ENCODE peak calls at places on chromosome 14, in six cellular contexts. A, S, L, G, P and U are unnamed samples.

GRCh38 chr14:96902004-96902403 is 104.8 kb downstream of the VRK1 start:
- DNase-seq in G (no peak), A (no peak), L (no peak), P (no peak), S (no peak), U (no peak)

GRCh38 chr14:99256483-99256874 is 15.5 kb downstream of the BCL11B start:
- DNase-seq in L (no peak), A (no peak), S (no peak), G (no peak), P (no peak), U (no peak)

GRCh38 chr14:87461704-87462103 is 531.3 kb downstream of the GALC start:
- DNase-seq in L (no peak), A (no peak), S (no peak), G (no peak), P (no peak), U (no peak)

GRCh38 chr14:69049675-69050074 is 70.6 kb upstream of the ACTN1 start:
- DNase-seq in S (no peak), P (no peak), A (peak), L (no peak), G (peak), U (no peak)

GRCh38 chr14:79465651-79466050 is 745.7 kb downstream of the DIO2 start:
- DNase-seq in G (no peak), L (no peak), A (no peak), P (no peak), S (no peak), U (no peak)

GRCh38 chr14:95519699-95520098 is 3.2 kb upstream of the SYNE3 start:
- DNase-seq in P (peak), G (no peak), L (no peak), S (no peak), A (peak), U (no peak)

GRCh38 chr14:46574236-46574970 is 77.2 kb downstream of the RPL10L start:
- DNase-seq in L (no peak), S (no peak), A (no peak), P (no peak), G (no peak), U (no peak)

GRCh38 chr14:70785556-70785955 is 23.8 kb downstream of the MAP3K9 start:
- DNase-seq in A (no peak), G (no peak), S (no peak), P (no peak), L (no peak), U (no peak)

GRCh38 chr14:67387195-67387594 is 24.8 kb downstream of the PLEK2 start:
- DNase-seq in L (no peak), G (no peak), A (no peak), S (no peak), P (no peak), U (no peak)

GRCh38 chr14:100577321-100577985 is 9.8 kb downstream of the BEGAIN start:
- DNase-seq in G (no peak), A (no peak), L (no peak), S (peak), P (peak), U (no peak)

GRCh38 chr14:99189201-99189801 is 82.7 kb downstream of the BCL11B start:
- DNase-seq in A (no peak), P (no peak), L (peak), G (no peak), S (no peak), U (no peak)

GRCh38 chr14:33839193-33840076 is 111.4 kb downstream of the EGLN3 start:
- DNase-seq in G (no peak), P (no peak), A (peak), L (no peak), S (peak), U (peak)

GRCh38 chr14:47365248-47365647 is 310.2 kb downstream of the MDGA2 start:
- DNase-seq in A (no peak), L (no peak), P (no peak), G (no peak), S (no peak), U (no peak)

GRCh38 chr14:80636071-80636470 is 305.5 kb downstream of the CEP128 start:
- DNase-seq in P (no peak), A (peak), G (no peak), L (no peak), S (no peak), U (no peak)

GRCh38 chr14:38202444-38203191 is 5.1 kb upstream of the SSTR1 start:
- DNase-seq in L (no peak), S (no peak), G (no peak), P (no peak), A (no peak), U (no peak)

GRCh38 chr14:77023001-77023996 is 5.2 kb downstream of the IRF2BPL start:
- DNase-seq in P (no peak), G (no peak), A (peak), S (peak), L (no peak), U (no peak)

GRCh38 chr14:70808402-70809237 is 693 bp downstream of the MAP3K9 start:
- DNase-seq in L (peak), S (peak), G (no peak), A (no peak), P (peak), U (peak)

GRCh38 chr14:106691601-106692291 is 1165.4 kb downstream of the TMEM121 start:
- DNase-seq in A (no peak), L (no peak), S (no peak), P (peak), G (no peak), U (peak)

GRCh38 chr14:22002860-22003284 is 329.3 kb upstream of the OR4E1 start:
- DNase-seq in S (no peak), A (no peak), L (no peak), G (no peak), P (no peak), U (no peak)

GRCh38 chr14:94612174-94612573 is at the start of gene SERPINA3:
- DNase-seq in S (peak), A (peak), G (no peak), P (no peak), L (no peak), U (no peak)

DNA sequence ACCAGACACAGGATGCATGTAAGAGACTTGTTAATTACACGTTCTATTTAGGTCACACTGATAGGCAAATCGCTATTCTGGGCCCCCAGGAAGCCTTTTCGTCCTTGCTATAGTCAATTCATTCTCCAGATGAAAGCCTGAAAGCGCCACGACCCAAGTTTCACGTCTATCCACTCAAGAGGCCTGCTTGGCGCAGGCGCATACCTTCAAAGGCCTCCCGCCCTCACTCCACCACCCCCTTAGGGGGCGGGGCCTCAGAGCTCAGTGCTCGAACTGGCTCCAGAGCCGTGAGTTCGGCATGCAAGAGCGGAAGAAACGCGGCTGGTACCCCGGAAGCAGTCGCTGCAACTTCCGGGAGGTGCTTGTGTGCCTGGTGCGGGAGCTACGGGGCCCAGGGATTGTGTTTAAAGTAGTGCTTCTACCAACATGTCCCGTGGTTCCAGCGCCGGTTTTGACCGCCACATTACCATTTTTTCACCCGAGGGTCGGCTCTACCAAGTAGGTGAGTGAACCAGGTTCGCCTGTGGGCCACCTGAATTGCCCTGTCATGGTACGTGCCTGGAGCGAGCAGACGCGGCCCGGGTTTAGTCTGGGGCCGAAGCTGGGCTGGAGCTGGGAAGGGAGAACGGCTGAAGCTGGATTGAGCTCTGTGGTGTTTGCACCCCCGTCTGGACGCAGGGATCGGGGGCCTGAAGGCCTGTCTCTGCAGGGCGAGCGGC is at the start of gene PSMA6:
- DNase-seq in G (peak), L (peak), P (peak), S (peak), A (peak), U (peak)
- TF ChIP-seq CTCF in G (no peak), L (no peak), P (no peak), S (no peak), A (no peak), U (no peak)

DNA sequence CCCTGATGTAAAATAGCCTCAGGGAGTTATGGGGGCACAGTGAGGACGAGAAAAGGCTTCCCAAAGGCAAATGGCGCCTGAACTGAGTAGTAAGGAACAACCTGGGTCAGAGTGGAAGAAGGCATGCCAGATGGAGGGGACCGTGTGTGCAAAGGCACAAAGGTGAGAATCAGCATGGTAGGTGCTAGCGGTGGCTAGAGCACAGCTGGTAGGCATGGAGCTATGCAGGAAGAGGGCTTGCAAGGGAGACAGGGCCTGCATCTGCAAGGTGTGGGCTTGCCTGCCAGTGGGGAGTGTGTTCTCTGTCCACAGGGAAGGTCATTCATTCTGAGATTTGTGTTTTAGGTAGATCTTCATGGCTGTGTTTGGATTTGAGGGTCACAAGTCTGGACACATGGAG is 18.5 kb upstream of the HSP90AA1 start:
- DNase-seq in P (no peak), G (no peak), L (no peak), A (no peak), S (no peak), U (no peak)
- TF ChIP-seq CTCF in P (no peak), G (no peak), L (no peak), A (no peak), S (no peak), U (no peak)

GRCh38 chr14:82112210-82112839 is 578.7 kb upstream of the SEL1L start:
- DNase-seq in L (no peak), S (no peak), P (no peak), A (no peak), G (no peak), U (no peak)

GRCh38 chr14:82113007-82113406 is 579.4 kb upstream of the SEL1L start:
- DNase-seq in L (no peak), S (no peak), P (no peak), G (no peak), A (no peak), U (no peak)

DNA sequence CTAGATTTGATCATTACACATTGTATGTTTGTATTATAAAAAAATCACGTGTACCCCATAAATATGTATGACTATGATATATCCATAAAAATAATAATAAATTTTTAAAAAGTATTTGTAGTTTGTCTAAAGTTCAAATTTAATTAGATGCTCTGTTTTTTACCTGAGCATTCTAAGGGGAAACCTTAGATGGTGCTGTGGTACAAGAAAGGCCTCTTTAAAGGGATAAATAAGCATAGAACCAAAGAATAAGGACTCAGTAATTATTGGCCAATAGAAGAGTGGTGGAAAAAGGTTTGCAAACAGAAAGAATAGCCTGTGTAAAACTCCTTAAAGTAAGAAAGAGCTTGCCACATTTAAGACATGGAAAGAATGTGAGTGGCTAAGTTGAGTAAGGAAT is 580.1 kb upstream of the SEL1L start:
- DNase-seq in A (no peak), G (no peak), S (no peak), P (no peak), L (no peak), U (no peak)
- TF ChIP-seq CTCF in A (no peak), G (no peak), S (no peak), P (no peak), L (no peak), U (no peak)

GRCh38 chr14:105473677-105474477 is 744 bp upstream of the CRIP2 start:
- DNase-seq in S (peak), G (no peak), A (peak), L (peak), P (peak), U (peak)

GRCh38 chr14:105471823-105472495 is 2.7 kb upstream of the CRIP2 start:
- DNase-seq in P (no peak), A (no peak), G (no peak), S (no peak), L (no peak), U (no peak)

GRCh38 chr14:105470812-105471771 is 3.5 kb upstream of the CRIP2 start:
- DNase-seq in A (no peak), P (no peak), S (no peak), L (no peak), G (no peak), U (no peak)

GRCh38 chr14:105473033-105473676 is 1.5 kb upstream of the CRIP2 start:
- DNase-seq in P (peak), G (no peak), L (no peak), S (no peak), A (no peak), U (no peak)

GRCh38 chr14:105472496-105472991 is 2.1 kb upstream of the CRIP2 start:
- DNase-seq in S (no peak), A (no peak), L (no peak), P (peak), G (no peak), U (no peak)
- TF ChIP-seq CTCF in S (no peak), A (no peak), L (no peak), P (no peak), G (no peak), U (no peak)

GRCh38 chr14:59631237-59631636 is 54.6 kb upstream of the CCDC175 start:
- DNase-seq in A (peak), G (no peak), P (no peak), L (no peak), S (no peak), U (no peak)
- TF ChIP-seq CTCF in A (no peak), G (peak), P (no peak), L (no peak), S (no peak), U (peak)